ENCODE peak calls at places on chromosomes 6 and 20, in four cellular contexts. Q, Y, C and J are unnamed samples.

GRCh38 chr6:28496099-28496779 is 19.4 kb downstream of the GPX6 start:
- DNase-seq in Q (no peak), Y (no peak), C (no peak), J (no peak)

GRCh38 chr6:54255881-54256280 is 52.4 kb upstream of the TINAG start:
- DNase-seq in Q (no peak), Y (no peak), C (no peak), J (no peak)

GRCh38 chr6:54238407-54238806 is 69.8 kb upstream of the TINAG start:
- DNase-seq in Q (no peak), Y (no peak), C (no peak), J (no peak)

GRCh38 chr6:19380287-19380686 is 456.9 kb upstream of the ID4 start:
- DNase-seq in Q (no peak), Y (no peak), C (peak), J (no peak)

GRCh38 chr6:6560909-6561308 is 27.6 kb upstream of the LY86 start:
- DNase-seq in Q (no peak), Y (no peak), C (no peak), J (peak)

GRCh38 chr6:73790572-73790971 is 94.6 kb downstream of the CD109 start:
- DNase-seq in Q (no peak), Y (no peak), C (no peak), J (no peak)

GRCh38 chr6:149212202-149212601 is 105.3 kb upstream of the TAB2 start:
- DNase-seq in Q (no peak), Y (no peak), C (no peak), J (no peak)

GRCh38 chr6:170243791-170244291 is 47.0 kb downstream of the DLL1 start:
- DNase-seq in Q (peak), Y (no peak), C (no peak), J (no peak)

GRCh38 chr20:33279261-33279910 is 3.6 kb upstream of the BPIFB1 start:
- DNase-seq in Q (no peak), Y (no peak), C (no peak), J (no peak)

GRCh38 chr6:46998436-46999017 is 43.6 kb downstream of the ADGRF1 start:
- DNase-seq in Q (no peak), Y (no peak), C (no peak), J (no peak)

GRCh38 chr20:36941403-36941835 is 10.1 kb downstream of the SAMHD1 start:
- DNase-seq in Q (no peak), Y (no peak), C (peak), J (no peak)

GRCh38 chr20:48740714-48741113 is 87.1 kb downstream of the PREX1 start:
- DNase-seq in Q (no peak), Y (no peak), C (no peak), J (no peak)

GRCh38 chr6:162973975-162974374 is 246.2 kb downstream of the PACRG start:
- DNase-seq in Q (no peak), Y (no peak), C (no peak), J (no peak)

GRCh38 chr6:24497254-24497989 is 2.7 kb downstream of the ALDH5A1 start:
- DNase-seq in Q (no peak), Y (no peak), C (no peak), J (no peak)

GRCh38 chr6:77926198-77926752 is 273.4 kb downstream of the MEI4 start:
- DNase-seq in Q (no peak), Y (no peak), C (no peak), J (no peak)

GRCh38 chr20:25470045-25470444 is 62.6 kb downstream of the GINS1 start:
- DNase-seq in Q (no peak), Y (peak), C (peak), J (no peak)

GRCh38 chr20:24989162-24989561 is 3.4 kb downstream of the APMAP start:
- DNase-seq in Q (no peak), Y (no peak), C (no peak), J (no peak)

GRCh38 chr20:18180815-18181214 is 43.2 kb downstream of the KAT14 start:
- DNase-seq in Q (no peak), Y (no peak), C (no peak), J (no peak)

GRCh38 chr6:163956571-163957407 is 542.3 kb downstream of the QKI start:
- DNase-seq in Q (peak), Y (peak), C (peak), J (peak)

GRCh38 chr6:46393161-46393939 is 97.9 kb downstream of the RCAN2 start:
- DNase-seq in Q (no peak), Y (no peak), C (no peak), J (no peak)

GRCh38 chr20:57374931-57375651 is 16.1 kb upstream of the RBM38 start:
- DNase-seq in Q (no peak), Y (no peak), C (no peak), J (no peak)

GRCh38 chr6:72271531-72271930 is 350.3 kb upstream of the KCNQ5 start:
- DNase-seq in Q (no peak), Y (no peak), C (no peak), J (no peak)